ENCODE peak calls at places on chromosomes 11 and 22, in ten cellular contexts. V is epithelial cell of esophagus, Q is AG09309, F is astrocyte of the cerebellum, H is mammary epithelial cell, O is gastrocnemius medialis, C is cardiac muscle cell, J is spleen, Y is HepG2, M is AG04449. I is an unnamed sample.

GRCh38 chr11:116837231-116838091 is at the start of gene APOA1:
- DNase-seq in V (no peak), Q (no peak), F (no peak), H (no peak), O (no peak), C (peak), J (peak), Y (peak), M (no peak), I (no peak)

GRCh38 chr11:29914203-29914930 is 102.5 kb downstream of the KCNA4 start:
- DNase-seq in V (peak), Q (no peak), F (no peak), H (peak), O (no peak), C (peak), J (no peak), Y (no peak), M (no peak), I (no peak)

GRCh38 chr11:35218956-35219355 is 80.0 kb downstream of the CD44 start:
- DNase-seq in V (no peak), Q (peak), F (no peak), H (no peak), O (no peak), C (no peak), J (no peak), Y (no peak), M (no peak), I (no peak)

GRCh38 chr22:27879923-27880322 is 39.1 kb downstream of the PITPNB start:
- DNase-seq in V (peak), Q (no peak), F (peak), H (peak), O (no peak), C (peak), J (no peak), Y (peak), M (no peak), I (no peak)

GRCh38 chr11:21564813-21565212 is 628.1 kb upstream of the ANO5 start:
- DNase-seq in V (no peak), Q (no peak), F (no peak), H (no peak), O (no peak), C (no peak), J (no peak), Y (no peak), M (no peak), I (no peak)

GRCh38 chr11:122267602-122268001 is 151.6 kb upstream of the BLID start:
- DNase-seq in V (peak), Q (peak), F (peak), H (peak), O (no peak), C (peak), J (no peak), Y (no peak), M (peak), I (no peak)

GRCh38 chr22:42930810-42931420 is 73.8 kb upstream of the ARFGAP3 start:
- DNase-seq in V (peak), Q (no peak), F (no peak), H (peak), O (peak), C (no peak), J (peak), Y (peak), M (no peak), I (no peak)

GRCh38 chr11:62896049-62896448 is 15.4 kb downstream of the SLC3A2 start:
- DNase-seq in V (no peak), Q (no peak), F (no peak), H (no peak), O (no peak), C (no peak), J (no peak), Y (no peak), M (no peak), I (no peak)

GRCh38 chr11:12324585-12324984 is 52.8 kb upstream of the PARVA start:
- DNase-seq in V (no peak), Q (no peak), F (no peak), H (no peak), O (no peak), C (no peak), J (no peak), Y (no peak), M (no peak), I (no peak)

GRCh38 chr11:15918212-15918611 is 438.1 kb downstream of the SOX6 start:
- DNase-seq in V (no peak), Q (no peak), F (no peak), H (no peak), O (no peak), C (no peak), J (no peak), Y (no peak), M (no peak), I (no peak)

GRCh38 chr22:20568502-20569058 is 61.2 kb downstream of the MED15 start:
- DNase-seq in V (no peak), Q (no peak), F (no peak), H (no peak), O (no peak), C (no peak), J (peak), Y (no peak), M (no peak), I (no peak)

GRCh38 chr22:28316014-28316413 is 363.6 kb downstream of the TTC28 start:
- DNase-seq in V (peak), Q (no peak), F (no peak), H (peak), O (no peak), C (no peak), J (no peak), Y (peak), M (no peak), I (no peak)

GRCh38 chr11:106101797-106102196 is 24.3 kb downstream of the AASDHPPT start:
- DNase-seq in V (peak), Q (no peak), F (no peak), H (peak), O (no peak), C (peak), J (no peak), Y (no peak), M (peak), I (no peak)

GRCh38 chr22:29750029-29750428 is 16.8 kb downstream of the ZMAT5 start:
- DNase-seq in V (no peak), Q (no peak), F (no peak), H (no peak), O (no peak), C (no peak), J (no peak), Y (no peak), M (no peak), I (no peak)

GRCh38 chr22:45541580-45541979 is 38.9 kb downstream of the FBLN1 start:
- DNase-seq in V (no peak), Q (no peak), F (no peak), H (no peak), O (no peak), C (no peak), J (no peak), Y (no peak), M (no peak), I (no peak)

GRCh38 chr11:43521471-43521870 is 159.1 kb upstream of the HSD17B12 start:
- DNase-seq in V (no peak), Q (no peak), F (no peak), H (no peak), O (no peak), C (no peak), J (no peak), Y (no peak), M (no peak), I (no peak)

GRCh38 chr11:59758638-59759037 is 3.5 kb downstream of the STX3 start:
- DNase-seq in V (no peak), Q (no peak), F (no peak), H (no peak), O (no peak), C (no peak), J (no peak), Y (no peak), M (no peak), I (no peak)

GRCh38 chr22:39661842-39662676 is 91.5 kb downstream of the CACNA1I start:
- DNase-seq in V (peak), Q (no peak), F (no peak), H (peak), O (no peak), C (no peak), J (peak), Y (no peak), M (no peak), I (no peak)

GRCh38 chr11:94417386-94417987 is 16.3 kb upstream of the GPR83 start:
- DNase-seq in V (peak), Q (peak), F (peak), H (peak), O (no peak), C (peak), J (no peak), Y (peak), M (peak), I (no peak)

GRCh38 chr11:72405009-72405408 is 29.3 kb downstream of the CLPB start:
- DNase-seq in V (no peak), Q (no peak), F (no peak), H (no peak), O (no peak), C (no peak), J (no peak), Y (no peak), M (no peak), I (no peak)

GRCh38 chr22:44669725-44670027 is 32.3 kb upstream of the PRR5 start:
- DNase-seq in V (peak), Q (no peak), F (no peak), H (no peak), O (no peak), C (peak), J (no peak), Y (no peak), M (no peak), I (no peak)

GRCh38 chr22:44362249-44363040 is 49.7 kb upstream of the SHISAL1 start:
- DNase-seq in V (no peak), Q (no peak), F (no peak), H (no peak), O (no peak), C (no peak), J (peak), Y (no peak), M (no peak), I (peak)

GRCh38 chr22:33112606-33113005 is 54.4 kb upstream of the SYN3 start:
- DNase-seq in V (no peak), Q (no peak), F (no peak), H (no peak), O (no peak), C (no peak), J (no peak), Y (no peak), M (no peak), I (no peak)

GRCh38 chr11:43810929-43811596 is 69.6 kb upstream of the ALKBH3 start:
- DNase-seq in V (no peak), Q (no peak), F (no peak), H (no peak), O (no peak), C (peak), J (no peak), Y (no peak), M (no peak), I (no peak)

GRCh38 chr22:22895776-22896445 is 8.3 kb downstream of the IGLL5 start:
- DNase-seq in V (no peak), Q (no peak), F (no peak), H (no peak), O (no peak), C (no peak), J (peak), Y (no peak), M (no peak), I (no peak)

GRCh38 chr11:65786786-65787636 is at the start of gene OVOL1:
- DNase-seq in V (peak), Q (no peak), F (no peak), H (peak), O (no peak), C (no peak), J (peak), Y (no peak), M (no peak), I (no peak)

GRCh38 chr11:124644426-124645280 is 22.0 kb downstream of the TBRG1 start:
- DNase-seq in V (peak), Q (no peak), F (peak), H (peak), O (peak), C (peak), J (no peak), Y (peak), M (peak), I (peak)

GRCh38 chr11:125055107-125055715 is 7.9 kb upstream of the SLC37A2 start:
- DNase-seq in V (peak), Q (no peak), F (no peak), H (peak), O (no peak), C (no peak), J (no peak), Y (no peak), M (no peak), I (no peak)

GRCh38 chr22:36180038-36180880 is 19.7 kb upstream of the APOL3 start:
- DNase-seq in V (peak), Q (no peak), F (peak), H (peak), O (peak), C (peak), J (peak), Y (peak), M (no peak), I (no peak)

GRCh38 chr11:62128835-62129234 is 5.0 kb downstream of the INCENP start:
- DNase-seq in V (no peak), Q (no peak), F (no peak), H (no peak), O (no peak), C (no peak), J (no peak), Y (no peak), M (no peak), I (no peak)

GRCh38 chr11:2833938-2834892 is 51.4 kb downstream of the CDKN1C start:
- DNase-seq in V (no peak), Q (no peak), F (no peak), H (no peak), O (no peak), C (no peak), J (no peak), Y (no peak), M (no peak), I (no peak)

GRCh38 chr11:62602141-62603071 is 741 bp upstream of the MTA2 start:
- DNase-seq in V (peak), Q (no peak), F (no peak), H (no peak), O (peak), C (peak), J (peak), Y (no peak), M (no peak), I (peak)

GRCh38 chr11:8080069-8080670 is 841 bp upstream of the TUB start:
- DNase-seq in V (no peak), Q (no peak), F (no peak), H (no peak), O (no peak), C (no peak), J (no peak), Y (no peak), M (no peak), I (no peak)

DNA sequence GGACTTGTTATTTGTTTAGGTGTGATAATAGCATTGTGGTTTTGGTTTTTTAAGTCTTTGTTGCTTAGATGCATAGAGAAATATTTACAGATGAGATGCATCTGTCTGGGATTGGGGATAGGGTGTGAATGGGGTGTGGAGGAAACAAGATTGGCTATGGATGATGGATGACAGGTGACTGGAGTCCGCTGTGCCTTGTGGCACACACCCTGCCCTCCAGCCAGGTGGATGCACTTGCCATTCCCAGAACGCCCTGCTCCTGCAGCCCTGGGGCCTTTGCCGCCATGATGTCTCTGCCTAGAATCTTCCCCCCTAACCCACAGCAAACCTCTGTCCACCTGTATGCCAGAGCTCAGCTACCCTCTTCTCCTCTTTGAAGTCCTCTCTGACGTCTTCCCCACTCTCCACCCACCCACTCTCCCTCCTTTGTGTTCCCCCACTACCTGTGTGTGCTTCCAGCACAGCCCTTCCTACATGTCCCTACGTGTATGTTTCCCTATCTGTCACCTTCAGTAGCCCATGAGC is 54.7 kb downstream of the WNT11 start:
- DNase-seq in V (peak), Q (no peak), F (no peak), H (no peak), O (no peak), C (no peak), J (no peak), Y (no peak), M (no peak), I (no peak)
- H3K4me3 ChIP-seq in V (no peak), Q (no peak), F (no peak), H (no peak), O (peak), C (no peak), J (no peak), Y (no peak), M (no peak), I (peak)

GRCh38 chr11:1352696-1353382 is 36.9 kb upstream of the BRSK2 start:
- DNase-seq in V (no peak), Q (no peak), F (no peak), H (no peak), O (peak), C (no peak), J (peak), Y (no peak), M (no peak), I (no peak)
- TF ChIP-seq CTCF in V (no peak), Q (no peak), F (no peak), H (no peak), O (no peak), C (no peak), J (no peak), Y (no peak), M (no peak), I (no peak)

DNA sequence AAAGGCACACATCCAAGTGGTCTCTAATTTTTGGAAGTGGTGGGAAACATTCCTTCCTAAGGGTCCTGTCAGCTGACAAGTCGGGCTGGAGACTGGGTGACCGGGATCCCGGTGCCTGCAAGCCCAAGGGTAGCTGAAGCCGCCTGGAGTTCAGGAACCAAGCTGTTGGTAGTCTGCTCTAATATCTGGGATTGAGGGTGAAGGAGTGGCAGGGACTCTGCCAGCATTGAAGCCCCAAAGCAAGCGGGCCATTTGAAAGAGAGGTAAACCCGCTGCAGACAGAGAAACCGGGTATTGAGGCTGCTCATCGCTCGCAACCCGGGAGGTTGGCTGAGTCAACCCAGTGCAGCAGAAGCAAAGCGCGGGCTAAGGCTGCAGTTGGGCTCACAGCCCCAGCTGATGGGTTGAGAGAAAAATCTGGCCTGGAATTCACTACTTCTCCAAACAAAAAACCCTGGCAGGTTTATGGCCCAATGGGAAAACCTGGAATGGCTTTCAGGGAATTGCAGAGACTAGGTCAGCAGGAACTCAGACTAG is 28.2 kb upstream of the FBXO3 start:
- DNase-seq in V (peak), Q (peak), F (peak), H (peak), O (peak), C (peak), J (no peak), Y (peak), M (peak), I (no peak)
- H3K4me3 ChIP-seq in V (no peak), Q (peak), F (peak), H (peak), O (peak), C (peak), J (no peak), Y (no peak), M (peak), I (peak)

DNA sequence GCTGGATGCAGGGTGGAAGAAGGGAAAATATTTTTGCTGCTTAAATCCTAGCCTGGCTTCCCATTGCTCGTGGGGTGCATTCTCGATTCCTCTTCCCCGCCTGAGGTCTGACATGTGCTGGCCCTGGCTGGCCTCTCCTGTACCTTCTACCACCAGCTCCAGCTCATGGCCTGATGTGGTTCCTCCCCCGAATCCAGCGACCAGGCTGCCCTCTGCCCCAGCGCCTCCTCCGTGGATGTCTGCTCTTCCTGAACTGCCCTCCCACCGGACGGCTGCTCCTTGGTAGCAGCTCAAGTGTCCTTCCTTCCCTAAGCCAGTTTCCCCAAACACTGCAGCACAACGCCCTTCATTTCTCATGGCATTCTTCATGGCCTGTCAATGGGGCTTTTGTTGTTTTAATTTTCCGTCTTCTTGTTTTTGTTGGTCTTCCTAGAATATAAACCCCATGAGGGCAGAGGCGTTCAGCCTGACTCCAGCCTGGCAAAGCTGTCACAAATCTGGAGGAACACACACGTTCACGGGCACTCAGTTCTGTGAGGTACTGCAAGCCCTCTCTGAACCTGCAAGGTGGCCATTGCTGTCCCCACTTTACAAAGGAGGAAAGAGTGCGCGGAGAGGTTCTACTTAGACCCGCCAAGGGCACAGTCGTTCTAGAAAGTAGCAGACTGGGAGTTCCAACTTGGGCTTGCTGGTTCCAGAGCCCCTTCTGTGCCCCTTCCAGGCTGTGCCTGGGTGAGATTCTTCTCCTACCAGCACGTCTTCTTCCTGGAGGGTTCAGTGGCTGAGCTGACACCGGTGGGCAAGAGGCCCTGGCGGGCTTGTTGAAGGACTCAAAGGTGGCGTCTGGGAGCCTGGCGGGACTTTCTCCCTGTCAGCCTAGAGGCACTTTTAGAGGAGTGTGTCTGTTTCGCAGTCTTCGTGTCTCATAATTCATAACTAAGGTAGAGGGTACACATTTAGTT is 955 bp upstream of the LRP5 start:
- DNase-seq in V (no peak), Q (no peak), F (no peak), H (no peak), O (no peak), C (no peak), J (no peak), Y (no peak), M (no peak), I (no peak)
- TF ChIP-seq CTCF in V (no peak), Q (no peak), F (no peak), H (no peak), O (no peak), C (no peak), J (no peak), Y (no peak), M (no peak), I (no peak)

GRCh38 chr22:25742918-25743708 is 1.1 kb downstream of the MYO18B start:
- DNase-seq in V (no peak), Q (no peak), F (no peak), H (no peak), O (no peak), C (no peak), J (no peak), Y (no peak), M (no peak), I (no peak)
- H3K4me3 ChIP-seq in V (no peak), Q (no peak), F (no peak), H (no peak), O (peak), C (peak), J (no peak), Y (peak), M (no peak), I (peak)

DNA sequence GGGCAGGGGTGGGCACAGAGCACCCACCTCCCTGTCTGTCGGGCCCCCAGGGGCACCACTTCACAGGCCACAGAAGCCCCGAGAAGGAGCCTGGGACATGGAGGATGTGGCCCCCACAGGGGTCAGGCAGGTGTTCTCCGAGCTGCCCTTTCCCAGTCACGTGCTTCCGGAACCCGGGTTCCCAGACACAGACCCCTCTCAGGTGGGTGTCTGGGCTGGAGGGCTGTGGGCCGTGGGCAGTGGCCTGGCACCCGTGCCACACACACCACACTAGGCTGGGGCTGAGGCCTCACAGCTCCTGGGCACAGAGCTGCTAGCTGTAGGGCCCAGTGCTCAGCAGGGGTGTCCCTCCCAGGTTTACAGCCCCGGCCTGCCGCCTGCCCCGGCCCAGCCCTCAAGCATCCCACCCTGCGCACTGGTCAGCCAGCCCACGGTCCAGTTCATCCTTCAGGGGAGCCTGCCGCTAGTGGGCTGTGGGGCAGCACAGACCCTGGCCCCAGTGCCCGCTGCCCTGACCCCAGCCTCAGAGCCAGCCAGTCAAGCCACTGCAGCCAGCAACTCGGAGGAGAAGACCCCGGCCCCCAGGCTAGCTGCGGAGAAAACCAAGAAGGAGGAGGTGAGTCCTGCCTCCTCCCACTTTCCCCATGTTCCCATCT is 5.5 kb downstream of the IRF7 start:
- DNase-seq in V (no peak), Q (no peak), F (no peak), H (no peak), O (no peak), C (no peak), J (no peak), Y (no peak), M (no peak), I (no peak)
- TF ChIP-seq CTCF in V (no peak), Q (no peak), F (no peak), H (no peak), O (no peak), C (no peak), J (no peak), Y (no peak), M (no peak), I (no peak)

I was measured in coronary artery.